ENCODE peak calls at places on chromosomes 6 and 20, in five cellular contexts. H is cardiac muscle cell, P is psoas muscle, U is AG09309, X is OCI-LY7. E is an unnamed sample.

GRCh38 chr20:25447671-25448070 is 40.2 kb downstream of the GINS1 start:
- DNase-seq in H (no peak), P (no peak), U (no peak), X (no peak), E (no peak)

GRCh38 chr6:156955494-156956183 is 178.5 kb downstream of the ARID1B start:
- DNase-seq in H (no peak), P (peak; percentile 90), U (no peak), X (no peak), E (no peak)

GRCh38 chr20:32982617-32983458 is 21.4 kb downstream of the SUN5 start:
- DNase-seq in H (peak; percentile 89), P (no peak), U (no peak), X (no peak), E (no peak)

GRCh38 chr6:51531623-51532022 is 555.8 kb downstream of the PKHD1 start:
- DNase-seq in H (no peak), P (no peak), U (no peak), X (no peak), E (no peak)

GRCh38 chr6:52362443-52363221 is 681 bp downstream of the PAQR8 start:
- DNase-seq in H (peak; percentile 42), P (peak; percentile 54), U (no peak), X (peak; percentile 55), E (no peak)

GRCh38 chr6:75711173-75711572 is 37.9 kb upstream of the MYO6 start:
- DNase-seq in H (no peak), P (no peak), U (no peak), X (no peak), E (no peak)

GRCh38 chr6:84137051-84137375 is 90.4 kb downstream of the CEP162 start:
- DNase-seq in H (no peak), P (no peak), U (no peak), X (no peak), E (peak; percentile 8)

GRCh38 chr20:23401051-23401450 is 20.2 kb downstream of the NAPB start:
- DNase-seq in H (no peak), P (no peak), U (no peak), X (no peak), E (no peak)

GRCh38 chr6:91029211-91029610 is 442.3 kb upstream of the MAP3K7 start:
- DNase-seq in H (peak; percentile 37), P (no peak), U (no peak), X (no peak), E (no peak)

GRCh38 chr20:3745686-3746173 is 13.2 kb downstream of the HSPA12B start:
- DNase-seq in H (no peak), P (peak; percentile 33), U (no peak), X (no peak), E (no peak)

GRCh38 chr20:5890773-5891441 is 59.4 kb downstream of the TRMT6 start:
- DNase-seq in H (no peak), P (peak; percentile 79), U (no peak), X (no peak), E (no peak)

GRCh38 chr20:15942130-15942529 is 631.1 kb downstream of the KIF16B start:
- DNase-seq in H (no peak), P (no peak), U (no peak), X (no peak), E (no peak)

GRCh38 chr20:9203081-9203447 is 134.2 kb downstream of the PLCB4 start:
- DNase-seq in H (no peak), P (no peak), U (no peak), X (no peak), E (no peak)

GRCh38 chr6:7776509-7776908 is 50.6 kb downstream of the BMP6 start:
- DNase-seq in H (no peak), P (no peak), U (no peak), X (no peak), E (no peak)

GRCh38 chr20:58141971-58142842 is 86.2 kb downstream of the ANKRD60 start:
- DNase-seq in H (no peak), P (no peak), U (no peak), X (no peak), E (no peak)

DNA sequence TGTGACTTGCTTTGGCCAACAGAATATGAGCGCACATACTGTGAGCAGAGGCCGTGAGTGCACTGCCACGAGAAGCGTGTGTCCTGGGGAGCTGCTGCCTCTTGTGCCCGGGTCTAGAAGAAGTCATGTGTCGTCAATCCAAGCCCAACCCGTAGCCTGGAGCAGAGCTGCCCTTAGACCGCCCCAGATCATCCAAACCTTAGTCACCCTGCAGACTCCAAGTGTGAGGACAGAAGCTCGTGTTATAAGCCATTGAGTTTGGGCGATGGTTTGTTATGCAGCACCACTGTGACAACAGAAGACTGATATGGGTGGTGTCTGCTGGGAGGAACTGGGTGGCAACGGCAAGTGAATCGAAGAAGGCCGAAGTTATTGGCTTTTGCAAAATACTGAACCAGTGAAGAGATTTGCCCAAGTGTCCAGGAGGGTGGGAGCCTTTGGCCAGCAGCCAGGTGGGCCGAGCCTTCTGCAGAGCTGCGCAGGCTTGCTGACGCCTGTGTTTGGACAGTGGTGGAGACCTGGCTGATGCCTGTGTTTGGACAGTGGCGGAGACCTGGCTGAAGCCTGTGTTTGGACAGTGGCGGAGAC is 101.3 kb upstream of the SULF2 start:
- DNase-seq in H (no peak), P (no peak), U (no peak), X (no peak), E (no peak)
- H3K4me3 ChIP-seq in H (no peak overlapping the region), P (no peak overlapping the region), U (no peak overlapping the region), X (no peak overlapping the region), E (no peak overlapping the region)

DNA sequence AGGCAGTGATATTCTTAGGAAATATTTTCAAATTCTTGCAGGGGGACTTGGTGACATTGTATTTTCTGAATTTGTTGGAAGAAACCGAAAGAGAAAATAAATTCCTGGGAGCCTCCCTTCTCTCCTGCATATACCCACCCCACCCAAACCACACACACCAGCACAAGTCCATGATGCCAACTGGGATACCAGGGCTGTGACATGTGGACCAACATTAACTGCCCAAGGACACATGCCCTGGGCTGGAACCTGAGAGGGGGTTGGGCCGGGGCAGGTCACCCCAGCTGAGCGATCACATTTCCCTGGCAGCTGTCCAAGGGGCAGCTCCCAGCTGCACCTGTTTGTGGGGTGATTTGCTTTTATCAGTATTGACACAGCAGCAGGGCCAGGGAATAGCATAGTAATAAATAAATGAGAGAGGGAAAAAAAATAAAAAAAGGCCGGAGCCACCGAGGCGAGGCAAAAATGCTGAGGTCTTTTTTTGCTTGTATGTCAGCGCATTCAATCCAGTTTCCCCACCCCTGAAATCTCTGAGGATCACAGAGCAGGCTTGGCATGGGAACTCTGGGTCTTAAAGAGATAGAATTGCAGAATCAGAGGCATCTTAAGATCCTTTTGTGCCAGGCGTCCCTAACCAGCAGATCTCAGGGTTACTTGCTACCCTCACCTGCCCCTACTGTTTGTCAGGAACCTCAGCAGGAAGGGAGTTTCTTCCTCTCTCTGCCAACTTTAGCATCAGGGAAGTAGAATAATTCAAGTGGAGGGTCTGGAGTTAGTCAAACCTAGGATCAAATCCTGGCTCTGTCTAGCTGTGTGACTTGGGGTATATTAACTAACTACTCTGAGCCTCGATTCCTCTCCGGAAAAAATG is 66.5 kb upstream of the PIM1 start:
- DNase-seq in H (peak; percentile 53), P (peak; percentile 92), U (no peak), X (peak; percentile 73), E (no peak)
- H3K4me3 ChIP-seq in H (peak overlapping the region; percentile 14), P (peak overlapping the region; percentile 58), U (peak overlapping the region; percentile 31), X (peak overlapping the region; percentile 64), E (peak overlapping the region; percentile 43)

GRCh38 chr6:27250277-27250954 is 2.9 kb downstream of the PRSS16 start:
- DNase-seq in H (no peak), P (no peak), U (no peak), X (peak; percentile 3), E (no peak)
- H3K4me3 ChIP-seq in H (peak overlapping the region; percentile 60), P (peak overlapping the region; percentile 61), U (no peak overlapping the region), X (peak overlapping the region; percentile 80), E (peak overlapping the region; percentile 55)

GRCh38 chr6:145844933-145845531 is 30.4 kb upstream of the FBXO30 start:
- DNase-seq in H (no peak), P (no peak), U (no peak), X (no peak), E (no peak)
- H3K4me3 ChIP-seq in H (no peak overlapping the region), P (no peak overlapping the region), U (no peak overlapping the region), X (no peak overlapping the region), E (no peak overlapping the region)

DNA sequence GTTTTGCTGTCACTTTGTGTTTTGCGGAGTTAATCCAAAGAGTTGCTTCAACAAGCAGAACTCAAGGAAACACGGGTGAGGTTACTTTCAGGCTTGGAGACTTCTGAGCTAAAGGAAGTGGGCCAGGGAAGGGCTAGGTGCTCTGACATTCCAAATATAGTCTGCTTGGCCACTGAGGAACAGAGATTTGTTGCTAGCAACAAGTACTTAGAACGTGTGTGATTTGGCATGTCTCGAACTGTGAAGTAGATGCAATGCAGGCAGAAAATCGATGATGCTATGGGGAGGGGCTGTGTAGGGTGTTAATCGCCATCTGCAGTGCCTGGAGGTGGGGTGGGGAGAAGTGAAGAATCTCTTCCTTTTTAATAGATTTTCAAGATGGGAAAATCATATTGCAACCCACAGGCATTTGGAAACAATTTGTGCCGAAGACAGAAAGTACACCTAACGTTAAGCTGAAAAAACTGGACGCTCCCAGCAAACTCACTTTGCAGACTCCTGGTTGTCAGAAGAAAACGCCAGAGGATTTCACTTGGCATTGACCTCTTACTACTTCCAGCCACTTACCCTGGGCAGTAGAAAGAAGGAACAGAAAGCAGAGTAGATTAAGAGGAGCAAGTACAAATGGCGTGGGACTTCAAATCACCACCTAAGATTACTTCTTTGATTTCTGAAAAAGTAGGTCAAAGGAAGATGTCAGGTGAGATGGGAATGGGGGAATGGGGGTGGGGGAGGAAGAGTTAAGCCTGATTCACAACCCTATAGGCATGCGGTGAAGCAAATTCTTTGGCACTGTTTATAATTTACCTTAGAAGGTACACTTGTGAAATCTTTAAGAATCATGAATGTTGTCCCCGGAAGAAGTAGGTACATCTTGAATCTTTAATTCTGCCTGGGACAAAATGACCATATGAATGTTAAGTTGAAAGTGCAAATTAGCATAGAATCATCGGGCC is 314.1 kb downstream of the CD83 start:
- DNase-seq in H (peak; percentile 47), P (no peak), U (no peak), X (no peak), E (no peak)
- H3K4me3 ChIP-seq in H (no peak overlapping the region), P (no peak overlapping the region), U (no peak overlapping the region), X (no peak overlapping the region), E (no peak overlapping the region)

GRCh38 chr6:132392292-132392691 is 9.0 kb downstream of the MOXD1 start:
- DNase-seq in H (no peak), P (no peak), U (no peak), X (no peak), E (no peak)
- H3K4me3 ChIP-seq in H (no peak overlapping the region), P (no peak overlapping the region), U (no peak overlapping the region), X (no peak overlapping the region), E (peak overlapping the region; percentile 12)

GRCh38 chr20:20477444-20478041 is 109.6 kb downstream of the INSM1 start:
- DNase-seq in H (no peak), P (no peak), U (no peak), X (no peak), E (no peak)
- H3K4me3 ChIP-seq in H (no peak overlapping the region), P (no peak overlapping the region), U (no peak overlapping the region), X (no peak overlapping the region), E (no peak overlapping the region)

E was measured in skeletal muscle cell.